ENCODE peak calls at places on chromosome 1, in four cellular contexts. R, E, D and I are unnamed samples.

GRCh38 chr1:206957639-206958038 is 11.4 kb upstream of the PIGR start:
- DNase-seq in R (no peak), E (no peak), D (no peak), I (no peak)

GRCh38 chr1:58063095-58063494 is 483.4 kb downstream of the OMA1 start:
- DNase-seq in R (no peak), E (no peak), D (no peak), I (no peak)

GRCh38 chr1:114756949-114757454 is 782 bp downstream of the CSDE1 start:
- DNase-seq in R (no peak), E (peak), D (peak), I (peak)

GRCh38 chr1:174841747-174842146 is 158.0 kb upstream of the CACYBP start:
- DNase-seq in R (no peak), E (no peak), D (no peak), I (no peak)

GRCh38 chr1:208165659-208166058 is 78.5 kb downstream of the PLXNA2 start:
- DNase-seq in R (no peak), E (peak), D (peak), I (no peak)

GRCh38 chr1:11873395-11873794 is 14.7 kb upstream of the NPPB start:
- DNase-seq in R (no peak), E (no peak), D (no peak), I (no peak)

GRCh38 chr1:8239306-8240023 is 78.4 kb upstream of the SLC45A1 start:
- DNase-seq in R (no peak), E (peak), D (no peak), I (peak)

GRCh38 chr1:156602557-156602993 is 1.3 kb upstream of the GPATCH4 start:
- DNase-seq in R (no peak), E (no peak), D (no peak), I (no peak)

GRCh38 chr1:47432071-47433036 is 5.5 kb upstream of the FOXD2 start:
- DNase-seq in R (no peak), E (peak), D (peak), I (peak)